ENCODE peak calls at places on chromosomes 4 and X, in nine cellular contexts. One of them, this sample, is unnamed.

GRCh38 chr4:123555500-123556273 is 159.1 kb downstream of the SPRY1 start:
- DNase-seq in GM04504: no peak
- DNase-seq in osteocyte: peak; percentile 94
- DNase-seq in upper lobe of left lung: no peak
- DNase-seq in stimulated activated CD8-positive, alpha-beta memory T cell treated with anti-CD3 and anti-CD28 coated beads, Interleukin-15, amount 100 ng/mL, for 24 hours: no peak
- DNase-seq in uterus: peak; percentile 85
- DNase-seq in NCI-H2171 treated with DMSO at 0.1 percent for 48 hours: no peak
- DNase-seq in activated CD8-positive, alpha-beta T cell treated with anti-CD3 and anti-CD28 coated beads, Interleukin-2, amount 10 ng/mL, durations not matched to agents 7 days and 5 days: no peak
- DNase-seq in NCI-H1105: peak; percentile 32
- DNase-seq in this sample: peak; percentile 3

GRCh38 chr4:105895609-105896460 is 564 bp downstream of the NPNT start:
- DNase-seq in osteocyte: no peak
- DNase-seq in activated CD8-positive, alpha-beta T cell treated with anti-CD3 and anti-CD28 coated beads, Interleukin-2, amount 10 ng/mL, durations not matched to agents 7 days and 5 days: no peak
- DNase-seq in stimulated activated CD8-positive, alpha-beta memory T cell treated with anti-CD3 and anti-CD28 coated beads, Interleukin-15, amount 100 ng/mL, for 24 hours: no peak
- DNase-seq in uterus: peak; percentile 19
- DNase-seq in NCI-H2171 treated with DMSO at 0.1 percent for 48 hours: no peak
- DNase-seq in GM04504: no peak
- DNase-seq in upper lobe of left lung: peak; percentile 88
- DNase-seq in NCI-H1105: peak; percentile 46
- DNase-seq in this sample: no peak

GRCh38 chrX:105229146-105229545 is 8.7 kb upstream of the TEX13A start:
- DNase-seq in osteocyte: no peak
- DNase-seq in uterus: no peak
- DNase-seq in activated CD8-positive, alpha-beta T cell treated with anti-CD3 and anti-CD28 coated beads, Interleukin-2, amount 10 ng/mL, durations not matched to agents 7 days and 5 days: no peak
- DNase-seq in NCI-H1105: no peak
- DNase-seq in upper lobe of left lung: no peak
- DNase-seq in GM04504: no peak
- DNase-seq in stimulated activated CD8-positive, alpha-beta memory T cell treated with anti-CD3 and anti-CD28 coated beads, Interleukin-15, amount 100 ng/mL, for 24 hours: no peak
- DNase-seq in NCI-H2171 treated with DMSO at 0.1 percent for 48 hours: no peak
- DNase-seq in this sample: no peak

GRCh38 chr4:20044502-20044911 is 207.2 kb upstream of the SLIT2 start:
- DNase-seq in NCI-H1105: no peak
- DNase-seq in activated CD8-positive, alpha-beta T cell treated with anti-CD3 and anti-CD28 coated beads, Interleukin-2, amount 10 ng/mL, durations not matched to agents 7 days and 5 days: no peak
- DNase-seq in GM04504: peak; percentile 48
- DNase-seq in osteocyte: no peak
- DNase-seq in NCI-H2171 treated with DMSO at 0.1 percent for 48 hours: no peak
- DNase-seq in stimulated activated CD8-positive, alpha-beta memory T cell treated with anti-CD3 and anti-CD28 coated beads, Interleukin-15, amount 100 ng/mL, for 24 hours: no peak
- DNase-seq in upper lobe of left lung: no peak
- DNase-seq in uterus: no peak
- DNase-seq in this sample: no peak

GRCh38 chr4:99234331-99235010 is 15.4 kb upstream of the ADH6 start:
- DNase-seq in osteocyte: no peak
- DNase-seq in GM04504: peak; percentile 45
- DNase-seq in NCI-H2171 treated with DMSO at 0.1 percent for 48 hours: no peak
- DNase-seq in uterus: no peak
- DNase-seq in upper lobe of left lung: no peak
- DNase-seq in activated CD8-positive, alpha-beta T cell treated with anti-CD3 and anti-CD28 coated beads, Interleukin-2, amount 10 ng/mL, durations not matched to agents 7 days and 5 days: no peak
- DNase-seq in stimulated activated CD8-positive, alpha-beta memory T cell treated with anti-CD3 and anti-CD28 coated beads, Interleukin-15, amount 100 ng/mL, for 24 hours: no peak
- DNase-seq in NCI-H1105: no peak
- DNase-seq in this sample: no peak

GRCh38 chrX:132750312-132751042 is 208.0 kb downstream of the HS6ST2 start:
- DNase-seq in upper lobe of left lung: no peak
- DNase-seq in activated CD8-positive, alpha-beta T cell treated with anti-CD3 and anti-CD28 coated beads, Interleukin-2, amount 10 ng/mL, durations not matched to agents 7 days and 5 days: peak; percentile 21
- DNase-seq in uterus: no peak
- DNase-seq in stimulated activated CD8-positive, alpha-beta memory T cell treated with anti-CD3 and anti-CD28 coated beads, Interleukin-15, amount 100 ng/mL, for 24 hours: no peak
- DNase-seq in NCI-H2171 treated with DMSO at 0.1 percent for 48 hours: no peak
- DNase-seq in GM04504: no peak
- DNase-seq in NCI-H1105: no peak
- DNase-seq in osteocyte: no peak
- DNase-seq in this sample: no peak

GRCh38 chrX:20517565-20517964 is 250.9 kb upstream of the RPS6KA3 start:
- DNase-seq in osteocyte: no peak
- DNase-seq in NCI-H1105: no peak
- DNase-seq in GM04504: peak; percentile 58
- DNase-seq in stimulated activated CD8-positive, alpha-beta memory T cell treated with anti-CD3 and anti-CD28 coated beads, Interleukin-15, amount 100 ng/mL, for 24 hours: no peak
- DNase-seq in NCI-H2171 treated with DMSO at 0.1 percent for 48 hours: peak; percentile 7
- DNase-seq in uterus: no peak
- DNase-seq in activated CD8-positive, alpha-beta T cell treated with anti-CD3 and anti-CD28 coated beads, Interleukin-2, amount 10 ng/mL, durations not matched to agents 7 days and 5 days: no peak
- DNase-seq in upper lobe of left lung: no peak
- DNase-seq in this sample: no peak

GRCh38 chr4:138910914-138911336 is 104.7 kb upstream of the NOCT start:
- DNase-seq in osteocyte: peak; percentile 86
- DNase-seq in NCI-H2171 treated with DMSO at 0.1 percent for 48 hours: peak; percentile 32
- DNase-seq in stimulated activated CD8-positive, alpha-beta memory T cell treated with anti-CD3 and anti-CD28 coated beads, Interleukin-15, amount 100 ng/mL, for 24 hours: no peak
- DNase-seq in GM04504: peak; percentile 66
- DNase-seq in uterus: peak; percentile 63
- DNase-seq in upper lobe of left lung: peak; percentile 50
- DNase-seq in NCI-H1105: peak; percentile 67
- DNase-seq in activated CD8-positive, alpha-beta T cell treated with anti-CD3 and anti-CD28 coated beads, Interleukin-2, amount 10 ng/mL, durations not matched to agents 7 days and 5 days: no peak
- DNase-seq in this sample: peak; percentile 16

GRCh38 chrX:47501226-47502071 is 18.4 kb upstream of the ZNF41 start:
- DNase-seq in GM04504: no peak
- DNase-seq in NCI-H2171 treated with DMSO at 0.1 percent for 48 hours: peak; percentile 31
- DNase-seq in stimulated activated CD8-positive, alpha-beta memory T cell treated with anti-CD3 and anti-CD28 coated beads, Interleukin-15, amount 100 ng/mL, for 24 hours: no peak
- DNase-seq in upper lobe of left lung: no peak
- DNase-seq in NCI-H1105: no peak
- DNase-seq in osteocyte: peak; percentile 17
- DNase-seq in activated CD8-positive, alpha-beta T cell treated with anti-CD3 and anti-CD28 coated beads, Interleukin-2, amount 10 ng/mL, durations not matched to agents 7 days and 5 days: no peak
- DNase-seq in uterus: no peak
- DNase-seq in this sample: no peak

GRCh38 chr4:24053906-24054305 is 164.1 kb upstream of the PPARGC1A start:
- DNase-seq in activated CD8-positive, alpha-beta T cell treated with anti-CD3 and anti-CD28 coated beads, Interleukin-2, amount 10 ng/mL, durations not matched to agents 7 days and 5 days: no peak
- DNase-seq in stimulated activated CD8-positive, alpha-beta memory T cell treated with anti-CD3 and anti-CD28 coated beads, Interleukin-15, amount 100 ng/mL, for 24 hours: no peak
- DNase-seq in uterus: no peak
- DNase-seq in NCI-H2171 treated with DMSO at 0.1 percent for 48 hours: no peak
- DNase-seq in upper lobe of left lung: no peak
- DNase-seq in NCI-H1105: no peak
- DNase-seq in osteocyte: no peak
- DNase-seq in GM04504: no peak
- DNase-seq in this sample: no peak

GRCh38 chr4:27267435-27268355 is 407.1 kb downstream of the STIM2 start:
- DNase-seq in NCI-H2171 treated with DMSO at 0.1 percent for 48 hours: no peak
- DNase-seq in osteocyte: no peak
- DNase-seq in upper lobe of left lung: no peak
- DNase-seq in stimulated activated CD8-positive, alpha-beta memory T cell treated with anti-CD3 and anti-CD28 coated beads, Interleukin-15, amount 100 ng/mL, for 24 hours: no peak
- DNase-seq in GM04504: no peak
- DNase-seq in NCI-H1105: no peak
- DNase-seq in activated CD8-positive, alpha-beta T cell treated with anti-CD3 and anti-CD28 coated beads, Interleukin-2, amount 10 ng/mL, durations not matched to agents 7 days and 5 days: no peak
- DNase-seq in uterus: no peak
- DNase-seq in this sample: no peak

GRCh38 chr4:151921371-151921770 is 160.6 kb upstream of the GATB start:
- DNase-seq in NCI-H1105: no peak
- DNase-seq in GM04504: no peak
- DNase-seq in osteocyte: no peak
- DNase-seq in activated CD8-positive, alpha-beta T cell treated with anti-CD3 and anti-CD28 coated beads, Interleukin-2, amount 10 ng/mL, durations not matched to agents 7 days and 5 days: no peak
- DNase-seq in NCI-H2171 treated with DMSO at 0.1 percent for 48 hours: no peak
- DNase-seq in upper lobe of left lung: no peak
- DNase-seq in uterus: no peak
- DNase-seq in stimulated activated CD8-positive, alpha-beta memory T cell treated with anti-CD3 and anti-CD28 coated beads, Interleukin-15, amount 100 ng/mL, for 24 hours: no peak
- DNase-seq in this sample: no peak

GRCh38 chrX:3733043-3733430 is 19.6 kb upstream of the PRKX start:
- DNase-seq in osteocyte: no peak
- DNase-seq in NCI-H1105: no peak
- DNase-seq in uterus: no peak
- DNase-seq in upper lobe of left lung: no peak
- DNase-seq in GM04504: no peak
- DNase-seq in NCI-H2171 treated with DMSO at 0.1 percent for 48 hours: no peak
- DNase-seq in stimulated activated CD8-positive, alpha-beta memory T cell treated with anti-CD3 and anti-CD28 coated beads, Interleukin-15, amount 100 ng/mL, for 24 hours: no peak
- DNase-seq in activated CD8-positive, alpha-beta T cell treated with anti-CD3 and anti-CD28 coated beads, Interleukin-2, amount 10 ng/mL, durations not matched to agents 7 days and 5 days: no peak
- DNase-seq in this sample: no peak

GRCh38 chr4:148764720-148765119 is 322.5 kb upstream of the NR3C2 start:
- DNase-seq in upper lobe of left lung: no peak
- DNase-seq in NCI-H1105: no peak
- DNase-seq in stimulated activated CD8-positive, alpha-beta memory T cell treated with anti-CD3 and anti-CD28 coated beads, Interleukin-15, amount 100 ng/mL, for 24 hours: no peak
- DNase-seq in NCI-H2171 treated with DMSO at 0.1 percent for 48 hours: no peak
- DNase-seq in activated CD8-positive, alpha-beta T cell treated with anti-CD3 and anti-CD28 coated beads, Interleukin-2, amount 10 ng/mL, durations not matched to agents 7 days and 5 days: no peak
- DNase-seq in osteocyte: no peak
- DNase-seq in GM04504: no peak
- DNase-seq in uterus: no peak
- DNase-seq in this sample: no peak

GRCh38 chr4:51932261-51932660 is 87.9 kb downstream of the LRRC66 start:
- DNase-seq in osteocyte: no peak
- DNase-seq in activated CD8-positive, alpha-beta T cell treated with anti-CD3 and anti-CD28 coated beads, Interleukin-2, amount 10 ng/mL, durations not matched to agents 7 days and 5 days: no peak
- DNase-seq in stimulated activated CD8-positive, alpha-beta memory T cell treated with anti-CD3 and anti-CD28 coated beads, Interleukin-15, amount 100 ng/mL, for 24 hours: no peak
- DNase-seq in GM04504: no peak
- DNase-seq in uterus: no peak
- DNase-seq in NCI-H1105: no peak
- DNase-seq in upper lobe of left lung: no peak
- DNase-seq in NCI-H2171 treated with DMSO at 0.1 percent for 48 hours: no peak
- DNase-seq in this sample: no peak

GRCh38 chr4:110175634-110176033 is 22.8 kb downstream of the ELOVL6 start:
- DNase-seq in osteocyte: no peak
- DNase-seq in GM04504: no peak
- DNase-seq in stimulated activated CD8-positive, alpha-beta memory T cell treated with anti-CD3 and anti-CD28 coated beads, Interleukin-15, amount 100 ng/mL, for 24 hours: no peak
- DNase-seq in NCI-H2171 treated with DMSO at 0.1 percent for 48 hours: no peak
- DNase-seq in activated CD8-positive, alpha-beta T cell treated with anti-CD3 and anti-CD28 coated beads, Interleukin-2, amount 10 ng/mL, durations not matched to agents 7 days and 5 days: no peak
- DNase-seq in uterus: no peak
- DNase-seq in NCI-H1105: no peak
- DNase-seq in upper lobe of left lung: no peak
- DNase-seq in this sample: peak; percentile 11

GRCh38 chr4:141079393-141079930 is 53.8 kb downstream of the RNF150 start:
- DNase-seq in upper lobe of left lung: no peak
- DNase-seq in activated CD8-positive, alpha-beta T cell treated with anti-CD3 and anti-CD28 coated beads, Interleukin-2, amount 10 ng/mL, durations not matched to agents 7 days and 5 days: no peak
- DNase-seq in uterus: no peak
- DNase-seq in NCI-H1105: no peak
- DNase-seq in stimulated activated CD8-positive, alpha-beta memory T cell treated with anti-CD3 and anti-CD28 coated beads, Interleukin-15, amount 100 ng/mL, for 24 hours: no peak
- DNase-seq in GM04504: no peak
- DNase-seq in NCI-H2171 treated with DMSO at 0.1 percent for 48 hours: peak; percentile 33
- DNase-seq in osteocyte: no peak
- DNase-seq in this sample: no peak

GRCh38 chr4:43253511-43253910 is 361.0 kb downstream of the GRXCR1 start:
- DNase-seq in upper lobe of left lung: no peak
- DNase-seq in NCI-H1105: no peak
- DNase-seq in NCI-H2171 treated with DMSO at 0.1 percent for 48 hours: no peak
- DNase-seq in activated CD8-positive, alpha-beta T cell treated with anti-CD3 and anti-CD28 coated beads, Interleukin-2, amount 10 ng/mL, durations not matched to agents 7 days and 5 days: no peak
- DNase-seq in GM04504: no peak
- DNase-seq in uterus: no peak
- DNase-seq in stimulated activated CD8-positive, alpha-beta memory T cell treated with anti-CD3 and anti-CD28 coated beads, Interleukin-15, amount 100 ng/mL, for 24 hours: no peak
- DNase-seq in osteocyte: no peak
- DNase-seq in this sample: no peak

GRCh38 chrX:39112143-39112542 is 310.9 kb downstream of the MID1IP1 start:
- DNase-seq in uterus: no peak
- DNase-seq in upper lobe of left lung: no peak
- DNase-seq in NCI-H1105: no peak
- DNase-seq in GM04504: no peak
- DNase-seq in osteocyte: no peak
- DNase-seq in stimulated activated CD8-positive, alpha-beta memory T cell treated with anti-CD3 and anti-CD28 coated beads, Interleukin-15, amount 100 ng/mL, for 24 hours: no peak
- DNase-seq in activated CD8-positive, alpha-beta T cell treated with anti-CD3 and anti-CD28 coated beads, Interleukin-2, amount 10 ng/mL, durations not matched to agents 7 days and 5 days: no peak
- DNase-seq in NCI-H2171 treated with DMSO at 0.1 percent for 48 hours: no peak
- DNase-seq in this sample: no peak

GRCh38 chr4:61336911-61337310 is 136.8 kb downstream of the ADGRL3 start:
- DNase-seq in NCI-H2171 treated with DMSO at 0.1 percent for 48 hours: no peak
- DNase-seq in NCI-H1105: no peak
- DNase-seq in osteocyte: no peak
- DNase-seq in stimulated activated CD8-positive, alpha-beta memory T cell treated with anti-CD3 and anti-CD28 coated beads, Interleukin-15, amount 100 ng/mL, for 24 hours: no peak
- DNase-seq in upper lobe of left lung: no peak
- DNase-seq in activated CD8-positive, alpha-beta T cell treated with anti-CD3 and anti-CD28 coated beads, Interleukin-2, amount 10 ng/mL, durations not matched to agents 7 days and 5 days: no peak
- DNase-seq in uterus: no peak
- DNase-seq in GM04504: no peak
- DNase-seq in this sample: no peak

GRCh38 chr4:21986312-21986711 is 37.7 kb upstream of the KCNIP4 start:
- DNase-seq in activated CD8-positive, alpha-beta T cell treated with anti-CD3 and anti-CD28 coated beads, Interleukin-2, amount 10 ng/mL, durations not matched to agents 7 days and 5 days: no peak
- DNase-seq in GM04504: no peak
- DNase-seq in uterus: no peak
- DNase-seq in NCI-H2171 treated with DMSO at 0.1 percent for 48 hours: no peak
- DNase-seq in osteocyte: no peak
- DNase-seq in upper lobe of left lung: no peak
- DNase-seq in stimulated activated CD8-positive, alpha-beta memory T cell treated with anti-CD3 and anti-CD28 coated beads, Interleukin-15, amount 100 ng/mL, for 24 hours: no peak
- DNase-seq in NCI-H1105: no peak
- DNase-seq in this sample: no peak

GRCh38 chrX:31039327-31039711 is 32.5 kb downstream of the FTHL17 start:
- DNase-seq in NCI-H1105: no peak
- DNase-seq in upper lobe of left lung: no peak
- DNase-seq in NCI-H2171 treated with DMSO at 0.1 percent for 48 hours: no peak
- DNase-seq in activated CD8-positive, alpha-beta T cell treated with anti-CD3 and anti-CD28 coated beads, Interleukin-2, amount 10 ng/mL, durations not matched to agents 7 days and 5 days: no peak
- DNase-seq in GM04504: no peak
- DNase-seq in osteocyte: no peak
- DNase-seq in stimulated activated CD8-positive, alpha-beta memory T cell treated with anti-CD3 and anti-CD28 coated beads, Interleukin-15, amount 100 ng/mL, for 24 hours: no peak
- DNase-seq in uterus: no peak
- DNase-seq in this sample: no peak

GRCh38 chrX:19177710-19178109 is 55.4 kb upstream of the ADGRG2 start:
- DNase-seq in uterus: no peak
- DNase-seq in osteocyte: no peak
- DNase-seq in stimulated activated CD8-positive, alpha-beta memory T cell treated with anti-CD3 and anti-CD28 coated beads, Interleukin-15, amount 100 ng/mL, for 24 hours: no peak
- DNase-seq in NCI-H1105: peak; percentile 40
- DNase-seq in upper lobe of left lung: no peak
- DNase-seq in NCI-H2171 treated with DMSO at 0.1 percent for 48 hours: no peak
- DNase-seq in GM04504: no peak
- DNase-seq in activated CD8-positive, alpha-beta T cell treated with anti-CD3 and anti-CD28 coated beads, Interleukin-2, amount 10 ng/mL, durations not matched to agents 7 days and 5 days: no peak
- DNase-seq in this sample: no peak

GRCh38 chr4:154640999-154641398 is 28.5 kb upstream of the FGG start:
- DNase-seq in GM04504: no peak
- DNase-seq in activated CD8-positive, alpha-beta T cell treated with anti-CD3 and anti-CD28 coated beads, Interleukin-2, amount 10 ng/mL, durations not matched to agents 7 days and 5 days: no peak
- DNase-seq in stimulated activated CD8-positive, alpha-beta memory T cell treated with anti-CD3 and anti-CD28 coated beads, Interleukin-15, amount 100 ng/mL, for 24 hours: no peak
- DNase-seq in NCI-H1105: no peak
- DNase-seq in upper lobe of left lung: no peak
- DNase-seq in osteocyte: no peak
- DNase-seq in NCI-H2171 treated with DMSO at 0.1 percent for 48 hours: no peak
- DNase-seq in uterus: no peak
- DNase-seq in this sample: no peak

GRCh38 chr4:158020175-158020574 is 152.7 kb downstream of the GASK1B start:
- DNase-seq in osteocyte: no peak
- DNase-seq in stimulated activated CD8-positive, alpha-beta memory T cell treated with anti-CD3 and anti-CD28 coated beads, Interleukin-15, amount 100 ng/mL, for 24 hours: no peak
- DNase-seq in uterus: no peak
- DNase-seq in activated CD8-positive, alpha-beta T cell treated with anti-CD3 and anti-CD28 coated beads, Interleukin-2, amount 10 ng/mL, durations not matched to agents 7 days and 5 days: no peak
- DNase-seq in NCI-H1105: no peak
- DNase-seq in NCI-H2171 treated with DMSO at 0.1 percent for 48 hours: no peak
- DNase-seq in GM04504: peak; percentile 79
- DNase-seq in upper lobe of left lung: no peak
- DNase-seq in this sample: peak; percentile 13

GRCh38 chr4:154854362-154854761 is 73.3 kb downstream of the RBM46 start:
- DNase-seq in uterus: no peak
- DNase-seq in activated CD8-positive, alpha-beta T cell treated with anti-CD3 and anti-CD28 coated beads, Interleukin-2, amount 10 ng/mL, durations not matched to agents 7 days and 5 days: no peak
- DNase-seq in osteocyte: no peak
- DNase-seq in NCI-H1105: no peak
- DNase-seq in stimulated activated CD8-positive, alpha-beta memory T cell treated with anti-CD3 and anti-CD28 coated beads, Interleukin-15, amount 100 ng/mL, for 24 hours: no peak
- DNase-seq in upper lobe of left lung: no peak
- DNase-seq in GM04504: no peak
- DNase-seq in NCI-H2171 treated with DMSO at 0.1 percent for 48 hours: no peak
- DNase-seq in this sample: peak; percentile 4

GRCh38 chrX:124217289-124218251 is 114.9 kb upstream of the TEX13D start:
- DNase-seq in upper lobe of left lung: no peak
- DNase-seq in NCI-H2171 treated with DMSO at 0.1 percent for 48 hours: no peak
- DNase-seq in stimulated activated CD8-positive, alpha-beta memory T cell treated with anti-CD3 and anti-CD28 coated beads, Interleukin-15, amount 100 ng/mL, for 24 hours: no peak
- DNase-seq in osteocyte: no peak
- DNase-seq in NCI-H1105: no peak
- DNase-seq in uterus: no peak
- DNase-seq in GM04504: no peak
- DNase-seq in activated CD8-positive, alpha-beta T cell treated with anti-CD3 and anti-CD28 coated beads, Interleukin-2, amount 10 ng/mL, durations not matched to agents 7 days and 5 days: peak; percentile 76
- DNase-seq in this sample: no peak

This sample was measured in erythroblast.